ENCODE peak calls at places on chromosomes 16 and 17, in eight cellular contexts. N is SJCRH30, W is transverse colon, H is mucosa of descending colon, Q is IMR-90, P is NT2/D1, L is mesenchymal stem cell, G is A549. C is an unnamed sample. For H3K4me1, the result is how much of the 10 kb centered on the place peaks cover.

GRCh38 chr16:89115216-89115949 is 21.7 kb downstream of the ACSF3 start:
- DNase-seq in P (no peak), G (no peak), W (peak), L (no peak), Q (no peak), N (peak), H (peak), C (no peak)

GRCh38 chr17:17349724-17350106 is 46.5 kb downstream of the NT5M start:
- DNase-seq in W (no peak), G (no peak), L (no peak), Q (no peak), N (no peak), P (no peak), H (no peak), C (no peak)

GRCh38 chr17:70622382-70623260 is 453.3 kb downstream of the KCNJ2 start:
- DNase-seq in H (peak), W (peak), Q (peak), G (peak), L (peak), P (no peak), N (peak), C (peak)

GRCh38 chr17:56023851-56024250 is 129.4 kb upstream of the ANKFN1 start:
- DNase-seq in L (no peak), H (no peak), P (no peak), W (no peak), G (no peak), Q (no peak), N (no peak), C (no peak)

GRCh38 chr17:28744104-28744801 is 442 bp downstream of the TRAF4 start:
- DNase-seq in G (peak), W (peak), N (peak), L (peak), H (peak), Q (peak), P (no peak), C (peak)

GRCh38 chr16:23482778-23483177 is 27.5 kb downstream of the GGA2 start:
- DNase-seq in G (no peak), H (no peak), N (no peak), P (no peak), Q (no peak), W (no peak), L (no peak), C (no peak)

GRCh38 chr17:35094902-35095301 is 24.8 kb downstream of the RAD51D start:
- DNase-seq in W (no peak), H (no peak), L (peak), G (no peak), Q (peak), P (no peak), N (no peak), C (peak)

GRCh38 chr17:48542956-48543853 is 1.7 kb downstream of the HOXB2 start:
- DNase-seq in W (peak), H (peak), Q (peak), G (peak), N (peak), P (no peak), L (peak), C (peak)

GRCh38 chr17:78641243-78641642 is 64.0 kb upstream of the DNAH17 start:
- DNase-seq in L (no peak), H (no peak), N (no peak), W (no peak), G (no peak), Q (no peak), P (no peak), C (no peak)

GRCh38 chr17:11642655-11643054 is 44.4 kb downstream of the DNAH9 start:
- DNase-seq in N (no peak), Q (no peak), L (no peak), P (no peak), W (no peak), H (no peak), G (no peak), C (no peak)

GRCh38 chr16:66580605-66581209 is 1.4 kb downstream of the CMTM2 start:
- DNase-seq in G (no peak), P (no peak), Q (peak), L (peak), H (no peak), N (peak), W (no peak), C (peak)

GRCh38 chr16:66574081-66574480 is 5.2 kb upstream of the CMTM2 start:
- DNase-seq in N (no peak), G (no peak), Q (peak), L (no peak), P (no peak), W (no peak), H (no peak), C (no peak)

GRCh38 chr16:66576306-66576705 is 3.0 kb upstream of the CMTM2 start:
- DNase-seq in Q (no peak), W (no peak), H (no peak), N (no peak), P (no peak), G (no peak), L (no peak), C (no peak)

GRCh38 chr16:66581246-66581952 is 2.1 kb downstream of the CMTM2 start:
- DNase-seq in W (no peak), H (no peak), N (no peak), L (no peak), Q (peak), P (no peak), G (no peak), C (no peak)

GRCh38 chr16:66578596-66579531 is at the start of gene CMTM2:
- DNase-seq in H (no peak), W (no peak), Q (no peak), L (no peak), N (peak), G (no peak), P (no peak), C (no peak)
- H3K4me1 ChIP-seq in H (under half), W (under half), Q (under half), L (under half), N (under half), G (under half), P (under half), C (under half)

GRCh38 chr17:69142473-69142802 is 743 bp upstream of the ABCA6 start:
- DNase-seq in H (no peak), L (no peak), P (no peak), Q (peak), W (no peak), G (no peak), N (no peak), C (no peak)
- H3K4me3 ChIP-seq in H (no peak), L (no peak), P (no peak), Q (no peak), W (no peak), G (no peak), N (no peak), C (no peak)

GRCh38 chr16:5186381-5186903 is 88.8 kb upstream of the EEF2KMT start:
- DNase-seq in W (no peak), N (no peak), H (no peak), G (no peak), Q (no peak), L (no peak), P (no peak), C (no peak)
- H3K4me1 ChIP-seq in W (under half), N (under half), H (under half), G (under half), Q (under half), L (under half), P (under half), C (under half)

DNA sequence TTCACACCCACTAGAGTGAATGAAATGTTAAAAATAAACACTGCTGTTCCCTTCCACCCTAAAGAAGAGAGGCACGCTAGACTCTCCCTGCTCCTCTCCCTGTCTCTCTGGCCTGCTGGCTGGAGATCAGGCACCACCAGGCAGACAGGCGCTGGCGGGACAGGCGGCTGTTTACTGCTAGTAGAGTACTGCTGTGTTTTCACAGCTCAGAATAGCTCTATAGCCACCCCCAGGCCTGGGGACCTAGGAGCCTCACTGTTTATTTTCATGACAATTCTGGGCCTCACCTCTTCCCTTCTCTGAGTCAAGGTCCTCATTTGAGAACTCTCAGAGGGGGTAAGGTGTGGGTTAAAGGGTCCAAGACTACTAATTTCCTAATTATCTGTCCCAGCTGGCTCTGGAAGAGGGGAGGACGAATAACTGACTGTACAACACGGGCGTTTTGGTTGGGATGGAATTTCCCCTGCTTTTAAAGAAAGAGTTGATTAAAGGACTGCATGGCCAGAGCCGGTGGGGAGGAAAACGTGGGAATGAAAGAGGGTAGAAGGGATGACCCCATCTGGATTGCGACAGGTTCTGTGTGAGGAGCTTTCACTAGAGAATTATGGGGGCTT is 9.0 kb upstream of the G6PC1 start:
- DNase-seq in H (peak), W (peak), L (peak), N (peak), P (peak), Q (peak), G (no peak), C (peak)
- H3K4me3 ChIP-seq in H (no peak), W (no peak), L (no peak), N (no peak), P (no peak), Q (no peak), G (no peak), C (no peak)

DNA sequence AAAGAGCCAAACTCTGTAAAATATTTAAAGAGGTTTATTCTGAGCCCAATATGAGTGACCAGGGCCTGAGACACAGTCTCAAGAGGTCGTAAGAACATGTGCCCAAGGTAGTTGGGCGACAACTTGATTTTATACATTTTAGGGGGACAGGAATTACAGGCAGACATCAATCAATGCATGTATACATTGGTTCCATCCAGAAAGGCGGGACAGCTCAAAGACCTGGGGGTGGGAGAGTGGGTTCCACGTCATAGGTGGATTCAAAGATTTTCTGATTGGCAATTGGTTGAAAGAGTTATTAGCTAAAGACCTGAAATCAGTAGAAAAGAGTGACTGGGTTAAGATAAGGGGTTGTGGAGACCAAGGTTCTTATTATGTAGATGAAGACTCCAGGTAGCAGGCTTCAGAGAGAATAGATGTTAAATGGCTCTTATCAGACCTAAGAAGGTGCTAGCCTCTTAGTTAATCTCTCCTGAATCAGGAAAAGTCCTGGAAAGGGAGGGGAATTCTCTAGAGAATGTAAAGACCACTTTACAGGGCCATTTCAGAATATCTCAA is 32.4 kb downstream of the HSBP1 start:
- DNase-seq in Q (no peak), G (no peak), P (peak), H (no peak), N (no peak), L (no peak), W (no peak), C (peak)
- H3K4me1 ChIP-seq in Q (under half), G (under half), P (under half), H (under half), N (under half), L (under half), W (under half), C (under half)